ENCODE peak calls at places on chromosome 1, in four cellular contexts. S, K, J and O are unnamed samples. For H3K36me3, the result is how much of the 10 kb centered on the place peaks cover.

GRCh38 chr1:74010206-74010605 is 187.8 kb downstream of the LRRIQ3 start:
- DNase-seq in S (no peak), K (no peak), J (peak), O (no peak)

GRCh38 chr1:233459968-233460367 is 132.4 kb downstream of the MAP3K21 start:
- DNase-seq in S (no peak), K (no peak), J (no peak), O (no peak)

GRCh38 chr1:157073944-157074685 is 25.5 kb downstream of the ETV3L start:
- DNase-seq in S (peak), K (peak), J (peak), O (peak)

GRCh38 chr1:85578321-85579295 is 2.0 kb upstream of the CCN1 start:
- DNase-seq in S (peak), K (peak), J (peak), O (no peak)

GRCh38 chr1:66033781-66034180 is 241.1 kb downstream of the PDE4B start:
- DNase-seq in S (no peak), K (no peak), J (no peak), O (no peak)

GRCh38 chr1:56189946-56190920 is 389.1 kb downstream of the PLPP3 start:
- DNase-seq in S (no peak), K (no peak), J (peak), O (no peak)

GRCh38 chr1:63893976-63894375 is 120.2 kb downstream of the ROR1 start:
- DNase-seq in S (no peak), K (no peak), J (no peak), O (no peak)

GRCh38 chr1:24384251-24385090 is 29.1 kb downstream of the STPG1 start:
- DNase-seq in S (no peak), K (peak), J (no peak), O (no peak)

GRCh38 chr1:54715493-54716298 is at the start of gene TTC4:
- DNase-seq in S (peak), K (peak), J (peak), O (peak)

GRCh38 chr1:20775700-20776099 is 11.4 kb downstream of the HP1BP3 start:
- DNase-seq in S (no peak), K (no peak), J (no peak), O (no peak)
- H3K36me3 ChIP-seq in S (half or more), K (half or more), J (half or more), O (under half)

GRCh38 chr1:44237721-44238457 is 24.6 kb downstream of the DMAP1 start:
- DNase-seq in S (peak), K (no peak), J (no peak), O (peak)
- TF ChIP-seq EP300 in S (no peak), K (no peak), J (no peak), O (no peak)

GRCh38 chr1:240046000-240046399 is 45.7 kb upstream of the FMN2 start:
- DNase-seq in S (no peak), K (no peak), J (no peak), O (no peak)

GRCh38 chr1:240044620-240045019 is 47.1 kb upstream of the FMN2 start:
- DNase-seq in S (no peak), K (no peak), J (no peak), O (no peak)
- TF ChIP-seq POLR2AphosphoS5 in S (no peak), K (no peak), J (no peak), O (no peak)

GRCh38 chr1:6474815-6475282 is 8.9 kb upstream of the TNFRSF25 start:
- DNase-seq in S (no peak), K (no peak), J (no peak), O (no peak)
- H3K36me3 ChIP-seq in S (under half), K (half or more), J (under half), O (under half)

GRCh38 chr1:27000092-27000816 is 6.8 kb downstream of the TRNP1 start:
- DNase-seq in S (no peak), K (no peak), J (no peak), O (no peak)

GRCh38 chr1:26998319-26999300 is 5.1 kb downstream of the TRNP1 start:
- DNase-seq in S (no peak), K (no peak), J (no peak), O (no peak)

GRCh38 chr1:27001570-27002360 is 8.3 kb downstream of the TRNP1 start:
- DNase-seq in S (no peak), K (no peak), J (peak), O (peak)

GRCh38 chr1:27000817-27001460 is 7.4 kb downstream of the TRNP1 start:
- DNase-seq in S (no peak), K (no peak), J (no peak), O (peak)

GRCh38 chr1:26999440-26999987 is 6.0 kb downstream of the TRNP1 start:
- DNase-seq in S (no peak), K (peak), J (peak), O (peak)
- TF ChIP-seq EP300 in S (no peak), K (peak), J (no peak), O (peak)

GRCh38 chr1:49297783-49298182 is 521.1 kb upstream of the BEND5 start:
- DNase-seq in S (peak), K (no peak), J (no peak), O (no peak)
- TF ChIP-seq POLR2AphosphoS5 in S (no peak), K (no peak), J (no peak), O (no peak)

GRCh38 chr1:22508329-22508728 is 55.0 kb upstream of the EPHA8 start:
- DNase-seq in S (no peak), K (no peak), J (no peak), O (no peak)

GRCh38 chr1:22506130-22506692 is 54.6 kb downstream of the ZBTB40 start:
- DNase-seq in S (no peak), K (no peak), J (no peak), O (no peak)

GRCh38 chr1:22509815-22510214 is 53.5 kb upstream of the EPHA8 start:
- DNase-seq in S (no peak), K (no peak), J (no peak), O (no peak)

GRCh38 chr1:22507582-22507981 is 55.7 kb upstream of the EPHA8 start:
- DNase-seq in S (no peak), K (no peak), J (no peak), O (no peak)

DNA sequence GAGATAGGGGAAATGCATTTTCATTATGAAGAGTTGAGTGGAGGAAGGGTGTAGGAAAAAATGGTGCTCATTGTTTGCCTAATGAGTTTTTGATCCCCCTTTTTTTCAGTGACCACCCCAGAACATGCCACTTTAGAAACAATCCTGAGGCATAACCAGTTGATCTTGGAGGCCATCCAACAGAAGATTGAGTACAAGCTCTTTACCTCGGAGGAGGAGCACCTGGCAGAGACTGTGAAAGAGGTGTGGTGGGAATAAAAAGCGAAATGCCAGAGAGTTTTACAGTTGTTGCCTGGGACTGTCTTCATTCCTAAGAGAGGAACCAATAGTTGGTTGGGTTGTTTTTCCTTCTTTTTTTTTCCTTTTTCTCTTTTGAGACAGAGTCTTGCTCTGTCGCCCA is 54.3 kb upstream of the EPHA8 start:
- DNase-seq in S (no peak), K (no peak), J (no peak), O (no peak)
- H3K36me3 ChIP-seq in S (half or more), K (half or more), J (half or more), O (under half)

GRCh38 chr1:39187276-39188046 is 17.0 kb upstream of the MACF1 start:
- DNase-seq in S (no peak), K (no peak), J (no peak), O (no peak)
- TF ChIP-seq EP300 in S (no peak), K (no peak), J (no peak), O (no peak)